ENCODE peak calls at places on chromosome 2, in nine cellular contexts. K, T, H, C, Q, N, U, W and S are unnamed samples.

GRCh38 chr2:218984239-218985020 is 554 bp downstream of the FEV start:
- DNase-seq in K (no peak), T (no peak), H (peak), C (no peak), Q (no peak), N (no peak), U (no peak), W (peak), S (no peak)

GRCh38 chr2:8672940-8673339 is 8.9 kb upstream of the ID2 start:
- DNase-seq in K (no peak), T (no peak), H (no peak), C (no peak), Q (no peak), N (no peak), U (peak), W (no peak), S (no peak)

GRCh38 chr2:215671691-215672090 is 235.8 kb upstream of the FN1 start:
- DNase-seq in K (no peak), T (no peak), H (no peak), C (no peak), Q (no peak), N (no peak), U (no peak), W (no peak), S (no peak)

GRCh38 chr2:23381084-23381483 is 3.9 kb upstream of the KLHL29 start:
- DNase-seq in K (peak), T (no peak), H (peak), C (no peak), Q (no peak), N (no peak), U (no peak), W (no peak), S (peak)

GRCh38 chr2:23599006-23599405 is 214.0 kb downstream of the KLHL29 start:
- DNase-seq in K (no peak), T (no peak), H (no peak), C (no peak), Q (no peak), N (no peak), U (no peak), W (no peak), S (no peak)

GRCh38 chr2:227539465-227539956 is 59.2 kb upstream of the SCYGR2 start:
- DNase-seq in K (no peak), T (no peak), H (no peak), C (no peak), Q (no peak), N (no peak), U (no peak), W (no peak), S (no peak)

GRCh38 chr2:182715121-182715895 is 749 bp upstream of the DNAJC10 start:
- DNase-seq in K (no peak), T (no peak), H (no peak), C (no peak), Q (no peak), N (no peak), U (no peak), W (no peak), S (no peak)

GRCh38 chr2:69581774-69582581 is 61.6 kb downstream of the AAK1 start:
- DNase-seq in K (peak), T (peak), H (peak), C (no peak), Q (peak), N (no peak), U (no peak), W (no peak), S (no peak)

GRCh38 chr2:14047491-14047890 is 585.0 kb upstream of the LRATD1 start:
- DNase-seq in K (no peak), T (no peak), H (no peak), C (no peak), Q (no peak), N (no peak), U (no peak), W (no peak), S (no peak)

DNA sequence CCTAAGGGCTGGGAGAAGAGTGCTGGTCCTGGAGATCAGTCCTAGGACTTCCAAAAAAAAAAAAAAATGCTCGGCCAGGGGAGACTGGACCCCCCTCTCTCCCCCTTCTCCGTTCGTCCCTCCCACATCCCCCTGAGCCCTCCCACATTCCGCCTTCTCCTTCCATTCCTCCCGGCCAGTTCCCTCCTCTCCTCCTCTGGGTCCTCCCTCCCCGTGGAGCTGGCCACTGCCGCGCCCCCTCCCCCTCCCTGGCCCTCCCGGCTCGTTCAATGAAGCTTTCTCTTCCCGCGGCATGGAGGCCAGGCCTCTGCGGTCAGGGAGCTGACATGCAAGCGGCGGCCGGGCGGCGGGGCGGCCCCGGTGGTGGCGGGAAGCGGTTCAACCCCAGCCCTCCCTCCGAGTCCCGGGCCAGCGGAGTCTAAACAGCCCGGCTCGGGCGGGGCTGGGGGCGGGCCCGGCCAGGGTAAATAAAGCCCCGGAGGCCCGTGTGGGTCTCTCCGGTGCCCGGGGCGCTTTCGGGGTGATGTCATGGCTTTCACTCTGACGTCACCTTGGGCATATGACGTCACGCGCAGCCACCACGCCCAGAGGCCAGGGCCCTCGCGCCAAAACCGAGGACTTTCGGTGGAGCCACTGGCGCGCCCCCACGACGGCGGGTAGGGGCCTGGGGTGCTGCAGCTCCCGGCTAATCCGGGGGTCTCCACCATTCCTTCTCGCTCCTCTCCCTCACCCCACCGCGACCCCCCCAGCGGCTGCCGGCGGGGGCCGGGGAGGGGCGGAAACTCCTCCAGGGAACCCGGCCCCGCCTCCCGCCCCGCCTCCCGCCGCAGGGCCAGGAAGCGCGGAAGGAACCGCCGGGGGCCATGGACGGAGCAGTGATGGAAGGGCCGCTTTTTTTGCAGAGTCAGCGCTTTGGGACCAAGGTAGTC is at the start of the genes DOK1 and LOXL3:
- DNase-seq in K (no peak), T (peak), H (peak), C (peak), Q (peak), N (peak), U (peak), W (peak), S (peak)
- TF ChIP-seq POLR2A in K (peak), T (no peak), H (peak), C (peak), Q (no peak), N (no peak), U (no peak), W (no peak), S (peak)

GRCh38 chr2:130355181-130355577 is 677 bp upstream of the PTPN18 start:
- DNase-seq in K (no peak), T (peak), H (no peak), C (no peak), Q (no peak), N (no peak), U (no peak), W (no peak), S (no peak)

GRCh38 chr2:130357864-130358263 is 2.0 kb downstream of the PTPN18 start:
- DNase-seq in K (no peak), T (no peak), H (no peak), C (no peak), Q (no peak), N (no peak), U (no peak), W (no peak), S (no peak)

GRCh38 chr2:130353291-130354134 is 2.3 kb upstream of the PTPN18 start:
- DNase-seq in K (no peak), T (no peak), H (peak), C (no peak), Q (no peak), N (no peak), U (no peak), W (peak), S (no peak)

GRCh38 chr2:130354135-130354420 is 1.8 kb upstream of the PTPN18 start:
- DNase-seq in K (no peak), T (no peak), H (no peak), C (no peak), Q (no peak), N (no peak), U (no peak), W (peak), S (no peak)

GRCh38 chr2:130355578-130356431 is at the start of gene PTPN18:
- DNase-seq in K (no peak), T (peak), H (peak), C (peak), Q (peak), N (peak), U (peak), W (peak), S (peak)
- TF ChIP-seq POLR2A in K (peak), T (peak), H (peak), C (peak), Q (peak), N (peak), U (no peak), W (no peak), S (peak)

GRCh38 chr2:70927138-70927537 is 8.6 kb upstream of the ATP6V1B1 start:
- DNase-seq in K (no peak), T (no peak), H (no peak), C (no peak), Q (no peak), N (peak), U (no peak), W (peak), S (no peak)
- TF ChIP-seq POLR2A in K (no peak), T (no peak), H (no peak), C (no peak), Q (no peak), N (no peak), U (no peak), W (no peak), S (no peak)

GRCh38 chr2:99180755-99181647 is at the start of the genes MITD1 and MRPL30:
- DNase-seq in K (peak), T (peak), H (peak), C (peak), Q (peak), N (peak), U (peak), W (peak), S (peak)
- TF ChIP-seq POLR2A in K (peak), T (peak), H (peak), C (peak), Q (peak), N (peak), U (peak), W (peak), S (peak)

GRCh38 chr2:170313636-170314348 is 135.8 kb downstream of the MYO3B start:
- DNase-seq in K (no peak), T (no peak), H (no peak), C (no peak), Q (peak), N (no peak), U (no peak), W (no peak), S (no peak)
- TF ChIP-seq POLR2A in K (no peak), T (no peak), H (no peak), C (no peak), Q (no peak), N (no peak), U (no peak), W (no peak), S (no peak)

GRCh38 chr2:101998556-101999121 is 6.9 kb downstream of the IL1R2 start:
- DNase-seq in K (no peak), T (no peak), H (no peak), C (no peak), Q (no peak), N (no peak), U (no peak), W (no peak), S (no peak)

GRCh38 chr2:102001767-102002142 is 10.0 kb downstream of the IL1R2 start:
- DNase-seq in K (no peak), T (no peak), H (no peak), C (no peak), Q (no peak), N (no peak), U (no peak), W (no peak), S (no peak)

GRCh38 chr2:102000012-102000411 is 8.3 kb downstream of the IL1R2 start:
- DNase-seq in K (no peak), T (no peak), H (no peak), C (no peak), Q (no peak), N (no peak), U (no peak), W (no peak), S (no peak)

GRCh38 chr2:102000813-102001766 is 9.3 kb downstream of the IL1R2 start:
- DNase-seq in K (no peak), T (no peak), H (no peak), C (no peak), Q (no peak), N (no peak), U (no peak), W (no peak), S (no peak)

DNA sequence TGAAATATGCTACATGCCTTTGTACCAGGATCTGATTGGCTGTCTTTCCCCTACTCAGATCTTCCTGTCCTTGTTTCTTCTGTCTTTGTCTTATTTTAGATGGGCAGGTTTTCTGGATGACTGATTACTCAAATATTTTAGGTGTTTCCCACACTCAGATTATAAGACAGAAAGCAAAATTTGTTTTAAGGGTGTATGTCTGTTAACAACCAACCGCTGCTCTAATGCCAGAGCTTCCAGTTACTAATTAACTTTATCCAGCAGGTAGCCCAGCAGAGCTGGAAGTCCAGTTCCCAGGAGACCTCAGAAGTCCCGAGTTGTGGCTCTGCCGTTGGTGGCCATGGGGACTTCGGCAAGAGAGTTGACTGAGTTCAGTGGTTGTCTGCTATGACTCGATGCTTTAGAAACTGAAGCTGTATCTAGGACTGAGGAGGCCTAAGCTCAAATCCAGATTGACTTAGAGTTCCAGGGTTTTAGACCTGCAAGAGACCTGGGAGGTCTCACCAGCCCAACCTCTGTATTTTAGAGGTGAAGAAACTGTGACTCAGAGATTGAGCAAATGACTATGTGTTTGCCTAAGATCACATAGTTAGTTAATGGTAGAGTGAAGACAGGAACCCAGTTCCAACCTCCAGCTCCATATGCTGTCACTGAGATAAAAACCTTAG is 7.5 kb downstream of the IL1R2 start:
- DNase-seq in K (no peak), T (no peak), H (peak), C (no peak), Q (no peak), N (no peak), U (no peak), W (no peak), S (no peak)
- TF ChIP-seq POLR2A in K (no peak), T (no peak), H (peak), C (no peak), Q (no peak), N (no peak), U (no peak), W (no peak), S (no peak)